ENCODE peak calls at places on chromosomes 5 and 9, in four cellular contexts. One of them, this sample, is unnamed.

GRCh38 chr5:112163435-112163834 is 255.6 kb downstream of the EPB41L4A start:
- DNase-seq in fibroblast of lung: no peak
- DNase-seq in astrocyte: no peak
- DNase-seq in HCT116: no peak
- DNase-seq in this sample: no peak

GRCh38 chr9:13992136-13992798 is 321.7 kb downstream of the NFIB start:
- DNase-seq in fibroblast of lung: no peak
- DNase-seq in astrocyte: no peak
- DNase-seq in HCT116: no peak
- DNase-seq in this sample: no peak

GRCh38 chr5:156753846-156754245 is 96.2 kb upstream of the PPP1R2B start:
- DNase-seq in fibroblast of lung: no peak
- DNase-seq in astrocyte: no peak
- DNase-seq in HCT116: no peak
- DNase-seq in this sample: peak; percentile 30

GRCh38 chr9:21708225-21708624 is 94.2 kb upstream of the MTAP start:
- DNase-seq in fibroblast of lung: peak; percentile 73
- DNase-seq in astrocyte: peak; percentile 70
- DNase-seq in HCT116: peak; percentile 60
- DNase-seq in this sample: no peak

GRCh38 chr5:131382407-131383395 is 118.8 kb downstream of the CDC42SE2 start:
- DNase-seq in fibroblast of lung: peak; percentile 45
- DNase-seq in astrocyte: no peak
- DNase-seq in HCT116: peak; percentile 50
- DNase-seq in this sample: peak; percentile 95

GRCh38 chr9:80378669-80379293 is 807.0 kb downstream of the TLE4 start:
- DNase-seq in fibroblast of lung: no peak
- DNase-seq in astrocyte: no peak
- DNase-seq in HCT116: no peak
- DNase-seq in this sample: no peak

GRCh38 chr9:134299883-134300282 is 26.4 kb upstream of the RXRA start:
- DNase-seq in fibroblast of lung: no peak
- DNase-seq in astrocyte: no peak
- DNase-seq in HCT116: no peak
- DNase-seq in this sample: no peak

GRCh38 chr5:57349214-57349613 is 133.4 kb downstream of the ACTBL2 start:
- DNase-seq in fibroblast of lung: peak; percentile 25
- DNase-seq in astrocyte: peak; percentile 6
- DNase-seq in HCT116: no peak
- DNase-seq in this sample: no peak

GRCh38 chr9:79940919-79941318 is 369.2 kb downstream of the TLE4 start:
- DNase-seq in fibroblast of lung: no peak
- DNase-seq in astrocyte: no peak
- DNase-seq in HCT116: no peak
- DNase-seq in this sample: no peak

GRCh38 chr5:178145965-178146820 is 7.5 kb downstream of the NHP2 start:
- DNase-seq in fibroblast of lung: peak; percentile 23
- DNase-seq in astrocyte: no peak
- DNase-seq in HCT116: peak; percentile 59
- DNase-seq in this sample: peak; percentile 89

GRCh38 chr5:135476615-135477493 is 24.7 kb upstream of the TIFAB start:
- DNase-seq in fibroblast of lung: no peak
- DNase-seq in astrocyte: no peak
- DNase-seq in HCT116: no peak
- DNase-seq in this sample: peak; percentile 83

GRCh38 chr5:151825445-151825844 is 53.7 kb downstream of the G3BP1 start:
- DNase-seq in fibroblast of lung: peak; percentile 53
- DNase-seq in astrocyte: peak; percentile 34
- DNase-seq in HCT116: peak; percentile 36
- DNase-seq in this sample: peak; percentile 82

GRCh38 chr5:180130291-180130869 is 58.8 kb upstream of the RNF130 start:
- DNase-seq in fibroblast of lung: no peak
- DNase-seq in astrocyte: no peak
- DNase-seq in HCT116: no peak
- DNase-seq in this sample: no peak

GRCh38 chr5:103804714-103805113 is 242.1 kb upstream of the NUDT12 start:
- DNase-seq in fibroblast of lung: peak; percentile 83
- DNase-seq in astrocyte: peak; percentile 75
- DNase-seq in HCT116: no peak
- DNase-seq in this sample: peak; percentile 11

GRCh38 chr5:139985290-139985689 is 57.8 kb downstream of the NRG2 start:
- DNase-seq in fibroblast of lung: no peak
- DNase-seq in astrocyte: no peak
- DNase-seq in HCT116: no peak
- DNase-seq in this sample: no peak

GRCh38 chr9:129125478-129125877 is 14.3 kb downstream of the PTPA start:
- DNase-seq in fibroblast of lung: peak; percentile 90
- DNase-seq in astrocyte: peak; percentile 87
- DNase-seq in HCT116: peak; percentile 46
- DNase-seq in this sample: no peak

GRCh38 chr9:111005711-111006482 is 32.4 kb downstream of the LPAR1 start:
- DNase-seq in fibroblast of lung: no peak
- DNase-seq in astrocyte: peak; percentile 9
- DNase-seq in HCT116: no peak
- DNase-seq in this sample: no peak

GRCh38 chr5:131171276-131171815 is 602 bp downstream of the LYRM7 start:
- DNase-seq in fibroblast of lung: no peak
- DNase-seq in astrocyte: no peak
- DNase-seq in HCT116: no peak
- DNase-seq in this sample: peak; percentile 8

GRCh38 chr5:79202076-79202475 is 33.9 kb upstream of the JMY start:
- DNase-seq in fibroblast of lung: peak; percentile 80
- DNase-seq in astrocyte: peak; percentile 75
- DNase-seq in HCT116: peak; percentile 36
- DNase-seq in this sample: no peak

GRCh38 chr9:134159566-134160245 is 4.7 kb downstream of the RNU6ATAC start:
- DNase-seq in fibroblast of lung: no peak
- DNase-seq in astrocyte: no peak
- DNase-seq in HCT116: no peak
- DNase-seq in this sample: no peak

GRCh38 chr5:164358531-164359259 is 853.3 kb downstream of the MAT2B start:
- DNase-seq in fibroblast of lung: peak; percentile 89
- DNase-seq in astrocyte: peak; percentile 83
- DNase-seq in HCT116: no peak
- DNase-seq in this sample: no peak

GRCh38 chr5:88886252-88886651 is 3.3 kb upstream of the MEF2C start:
- DNase-seq in fibroblast of lung: no peak
- DNase-seq in astrocyte: no peak
- DNase-seq in HCT116: no peak
- DNase-seq in this sample: no peak

GRCh38 chr5:88888799-88889164 is 5.8 kb upstream of the MEF2C start:
- DNase-seq in fibroblast of lung: no peak
- DNase-seq in astrocyte: no peak
- DNase-seq in HCT116: no peak
- DNase-seq in this sample: no peak

GRCh38 chr5:88885043-88885442 is 2.1 kb upstream of the MEF2C start:
- DNase-seq in fibroblast of lung: no peak
- DNase-seq in astrocyte: no peak
- DNase-seq in HCT116: no peak
- DNase-seq in this sample: no peak

GRCh38 chr5:88888291-88888690 is 5.3 kb upstream of the MEF2C start:
- DNase-seq in fibroblast of lung: no peak
- DNase-seq in astrocyte: no peak
- DNase-seq in HCT116: no peak
- DNase-seq in this sample: no peak

GRCh38 chr5:88886756-88887741 is 4.1 kb upstream of the MEF2C start:
- DNase-seq in fibroblast of lung: peak; percentile 15
- DNase-seq in astrocyte: peak; percentile 7
- DNase-seq in HCT116: no peak
- DNase-seq in this sample: no peak
- H3K4me2 ChIP-seq in fibroblast of lung: peak overlapping the region; percentile 54
- H3K4me2 ChIP-seq in astrocyte: no peak overlapping the region
- H3K4me2 ChIP-seq in HCT116: no peak overlapping the region
- H3K4me2 ChIP-seq in this sample: no peak overlapping the region

GRCh38 chr9:36150529-36151305 is 14.2 kb downstream of the GLIPR2 start:
- DNase-seq in fibroblast of lung: peak; percentile 63
- DNase-seq in astrocyte: peak; percentile 50
- DNase-seq in HCT116: no peak
- DNase-seq in this sample: no peak
- H3K4me2 ChIP-seq in fibroblast of lung: no peak overlapping the region
- H3K4me2 ChIP-seq in astrocyte: peak overlapping the region; percentile 67
- H3K4me2 ChIP-seq in HCT116: no peak overlapping the region
- H3K4me2 ChIP-seq in this sample: no peak overlapping the region

DNA sequence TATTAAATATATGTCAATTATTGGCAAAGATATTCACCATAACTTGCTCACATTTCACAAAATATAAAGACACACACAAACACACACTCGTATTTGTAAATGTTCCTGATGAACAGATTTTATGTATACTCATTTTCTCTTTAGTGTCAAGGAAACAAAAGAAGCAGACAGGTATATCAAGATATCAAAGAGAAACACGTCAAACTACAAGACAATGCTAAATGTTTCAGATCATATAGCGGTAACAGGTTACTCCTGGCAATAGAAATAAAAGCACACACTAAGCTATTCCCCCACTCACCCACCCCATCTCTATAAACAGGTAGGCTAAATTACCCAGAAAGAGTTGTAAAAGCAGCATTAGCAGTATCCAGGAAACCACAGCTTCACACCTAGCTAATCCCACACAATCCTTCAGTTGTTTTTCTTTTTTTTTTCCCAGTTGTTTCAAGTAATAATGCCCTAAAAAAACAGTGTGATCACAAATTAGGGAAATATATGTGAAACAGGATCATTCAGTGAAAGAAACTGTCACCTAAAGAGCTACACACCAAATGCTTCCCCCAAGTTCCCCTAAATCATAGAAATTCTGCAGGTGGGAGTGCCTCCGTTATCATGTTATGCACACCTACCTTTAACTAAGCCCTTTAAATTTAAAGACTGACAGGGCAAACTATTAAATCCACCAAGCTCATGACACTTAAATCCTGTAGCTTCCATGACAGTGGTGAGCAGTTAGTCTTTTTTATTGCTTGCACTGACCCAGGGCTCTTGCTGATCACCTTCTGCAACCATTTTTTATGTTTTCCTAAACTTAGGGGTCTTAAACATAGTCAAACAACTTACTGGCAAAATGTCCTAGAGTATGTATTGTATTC is 283.6 kb downstream of the ADAMTS6 start:
- DNase-seq in fibroblast of lung: no peak
- DNase-seq in astrocyte: no peak
- DNase-seq in HCT116: no peak
- DNase-seq in this sample: peak; percentile 66
- H3K4me2 ChIP-seq in fibroblast of lung: peak overlapping the region; percentile 51
- H3K4me2 ChIP-seq in astrocyte: peak overlapping the region; percentile 57
- H3K4me2 ChIP-seq in HCT116: no peak overlapping the region
- H3K4me2 ChIP-seq in this sample: no peak overlapping the region

DNA sequence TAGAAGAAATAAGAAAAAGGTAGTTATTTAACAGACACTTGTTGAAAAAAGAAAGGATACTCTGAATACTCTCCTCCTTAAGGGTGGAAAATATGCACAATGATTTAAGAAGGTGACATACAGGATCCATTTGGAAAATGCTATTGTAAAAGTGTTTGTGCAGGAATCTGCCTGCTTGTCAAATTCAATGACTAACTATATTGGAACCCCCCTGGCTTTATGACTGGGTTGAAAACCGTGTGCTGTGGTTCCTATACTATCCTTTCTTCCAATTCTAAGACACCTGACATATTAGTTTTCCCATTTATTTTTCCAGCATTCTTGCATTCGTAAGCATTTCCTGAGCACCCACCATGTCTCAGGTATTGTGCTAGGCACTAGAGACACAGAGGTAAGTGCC is 220.0 kb downstream of the GLIS3 start:
- DNase-seq in fibroblast of lung: peak; percentile 53
- DNase-seq in astrocyte: no peak
- DNase-seq in HCT116: no peak
- DNase-seq in this sample: no peak
- H3K4me2 ChIP-seq in fibroblast of lung: no peak overlapping the region
- H3K4me2 ChIP-seq in astrocyte: no peak overlapping the region
- H3K4me2 ChIP-seq in HCT116: no peak overlapping the region
- H3K4me2 ChIP-seq in this sample: no peak overlapping the region

GRCh38 chr9:6896562-6896961 is 138.8 kb downstream of the KDM4C start:
- DNase-seq in fibroblast of lung: peak; percentile 17
- DNase-seq in astrocyte: no peak
- DNase-seq in HCT116: no peak
- DNase-seq in this sample: no peak

GRCh38 chr9:6897831-6898230 is 140.1 kb downstream of the KDM4C start:
- DNase-seq in fibroblast of lung: no peak
- DNase-seq in astrocyte: no peak
- DNase-seq in HCT116: no peak
- DNase-seq in this sample: no peak

GRCh38 chr9:6897207-6897822 is 139.5 kb downstream of the KDM4C start:
- DNase-seq in fibroblast of lung: no peak
- DNase-seq in astrocyte: no peak
- DNase-seq in HCT116: no peak
- DNase-seq in this sample: no peak

GRCh38 chr9:6894135-6894534 is 136.4 kb downstream of the KDM4C start:
- DNase-seq in fibroblast of lung: no peak
- DNase-seq in astrocyte: no peak
- DNase-seq in HCT116: no peak
- DNase-seq in this sample: no peak

GRCh38 chr9:6895754-6896153 is 138.0 kb downstream of the KDM4C start:
- DNase-seq in fibroblast of lung: no peak
- DNase-seq in astrocyte: no peak
- DNase-seq in HCT116: no peak
- DNase-seq in this sample: no peak
- H3K4me2 ChIP-seq in fibroblast of lung: no peak overlapping the region
- H3K4me2 ChIP-seq in astrocyte: no peak overlapping the region
- H3K4me2 ChIP-seq in HCT116: no peak overlapping the region
- H3K4me2 ChIP-seq in this sample: no peak overlapping the region

GRCh38 chr5:171419663-171420428 is 399 bp downstream of the FGF18 start:
- DNase-seq in fibroblast of lung: peak; percentile 50
- DNase-seq in astrocyte: peak; percentile 23
- DNase-seq in HCT116: no peak
- DNase-seq in this sample: peak; percentile 46
- H3K4me2 ChIP-seq in fibroblast of lung: peak overlapping the region; percentile 72
- H3K4me2 ChIP-seq in astrocyte: peak overlapping the region; percentile 93
- H3K4me2 ChIP-seq in HCT116: peak overlapping the region; percentile 92
- H3K4me2 ChIP-seq in this sample: peak overlapping the region; percentile 66

This sample was measured in mesendoderm.